ENCODE peak calls at places on chromosomes 13 and 19, in four cellular contexts. P is HepG2, F is GM12878, O is SK-N-SH. S is an unnamed sample.

GRCh38 chr13:21465710-21466160 is 6.6 kb upstream of the ZDHHC20 start:
- DNase-seq in P (peak), F (no peak), O (no peak), S (no peak)

GRCh38 chr19:44111910-44112463 is 1.2 kb upstream of the ZNF225 start:
- DNase-seq in P (no peak), F (no peak), O (peak), S (peak)

GRCh38 chr13:84653915-84654534 is 771.8 kb upstream of the SLITRK1 start:
- DNase-seq in P (no peak), F (no peak), O (no peak), S (no peak)

GRCh38 chr13:27476943-27477681 is 26.7 kb upstream of the MTIF3 start:
- DNase-seq in P (peak), F (no peak), O (no peak), S (no peak)

GRCh38 chr19:14772467-14772866 is 5.9 kb downstream of the ADGRE2 start:
- DNase-seq in P (no peak), F (no peak), O (no peak), S (no peak)

GRCh38 chr19:14563989-14564650 is 7.7 kb downstream of the NDUFB7 start:
- DNase-seq in P (no peak), F (no peak), O (peak), S (peak)

GRCh38 chr19:30092721-30093569 is 150.9 kb downstream of the URI1 start:
- DNase-seq in P (no peak), F (no peak), O (no peak), S (no peak)

GRCh38 chr13:40164137-40164536 is 502.3 kb downstream of the FOXO1 start:
- DNase-seq in P (no peak), F (no peak), O (no peak), S (no peak)

GRCh38 chr19:13334801-13335481 is 171.3 kb downstream of the CACNA1A start:
- DNase-seq in P (no peak), F (no peak), O (no peak), S (no peak)

GRCh38 chr19:33734913-33735312 is 61.8 kb upstream of the KCTD15 start:
- DNase-seq in P (no peak), F (no peak), O (peak), S (no peak)

GRCh38 chr13:76992548-76993001 is 694 bp downstream of the CLN5 start:
- DNase-seq in P (no peak), F (no peak), O (peak), S (peak)

GRCh38 chr13:60944863-60945262 is 470.8 kb downstream of the PCDH20 start:
- DNase-seq in P (no peak), F (no peak), O (no peak), S (no peak)

GRCh38 chr19:7789447-7789846 is 26.4 kb downstream of the CLEC4M start:
- DNase-seq in P (no peak), F (no peak), O (peak), S (peak)

GRCh38 chr19:35120898-35121297 is 5.3 kb downstream of the FXYD3 start:
- DNase-seq in P (no peak), F (no peak), O (no peak), S (no peak)

GRCh38 chr13:59356607-59357006 is 807.1 kb downstream of the DIAPH3 start:
- DNase-seq in P (no peak), F (no peak), O (no peak), S (no peak)

GRCh38 chr13:93603043-93603442 is 376.4 kb downstream of the GPC6 start:
- DNase-seq in P (no peak), F (no peak), O (no peak), S (no peak)

GRCh38 chr19:29564574-29565005 is 38.8 kb downstream of the VSTM2B start:
- DNase-seq in P (no peak), F (no peak), O (no peak), S (no peak)

GRCh38 chr13:78382946-78383542 is 220.3 kb downstream of the POU4F1 start:
- DNase-seq in P (no peak), F (no peak), O (no peak), S (no peak)

GRCh38 chr13:99436686-99437416 is 64.4 kb upstream of the TM9SF2 start:
- DNase-seq in P (peak), F (no peak), O (peak), S (peak)

GRCh38 chr13:44848956-44849748 is 140.1 kb downstream of the NUFIP1 start:
- DNase-seq in P (no peak), F (no peak), O (no peak), S (no peak)

GRCh38 chr19:47729468-47729798 is 15.9 kb upstream of the NOP53 start:
- DNase-seq in P (no peak), F (no peak), O (no peak), S (peak)

GRCh38 chr13:44293354-44293753 is 80.3 kb upstream of the SERP2 start:
- DNase-seq in P (no peak), F (no peak), O (no peak), S (no peak)

GRCh38 chr19:31810536-31811109 is 461.4 kb upstream of the TSHZ3 start:
- DNase-seq in P (no peak), F (no peak), O (no peak), S (no peak)

GRCh38 chr19:35559281-35559659 is 4.2 kb downstream of the ATP4A start:
- DNase-seq in P (no peak), F (peak), O (no peak), S (no peak)

GRCh38 chr19:18756896-18757295 is 34.2 kb downstream of the COMP start:
- DNase-seq in P (no peak), F (no peak), O (peak), S (no peak)

GRCh38 chr13:110493161-110493593 is 68.3 kb downstream of the RAB20 start:
- DNase-seq in P (no peak), F (no peak), O (no peak), S (no peak)

GRCh38 chr13:110491869-110492268 is 69.7 kb downstream of the RAB20 start:
- DNase-seq in P (no peak), F (no peak), O (no peak), S (no peak)

GRCh38 chr13:110492299-110493160 is 69.0 kb downstream of the RAB20 start:
- DNase-seq in P (no peak), F (no peak), O (no peak), S (no peak)

GRCh38 chr13:110493613-110494012 is 67.9 kb downstream of the RAB20 start:
- DNase-seq in P (no peak), F (no peak), O (no peak), S (no peak)

DNA sequence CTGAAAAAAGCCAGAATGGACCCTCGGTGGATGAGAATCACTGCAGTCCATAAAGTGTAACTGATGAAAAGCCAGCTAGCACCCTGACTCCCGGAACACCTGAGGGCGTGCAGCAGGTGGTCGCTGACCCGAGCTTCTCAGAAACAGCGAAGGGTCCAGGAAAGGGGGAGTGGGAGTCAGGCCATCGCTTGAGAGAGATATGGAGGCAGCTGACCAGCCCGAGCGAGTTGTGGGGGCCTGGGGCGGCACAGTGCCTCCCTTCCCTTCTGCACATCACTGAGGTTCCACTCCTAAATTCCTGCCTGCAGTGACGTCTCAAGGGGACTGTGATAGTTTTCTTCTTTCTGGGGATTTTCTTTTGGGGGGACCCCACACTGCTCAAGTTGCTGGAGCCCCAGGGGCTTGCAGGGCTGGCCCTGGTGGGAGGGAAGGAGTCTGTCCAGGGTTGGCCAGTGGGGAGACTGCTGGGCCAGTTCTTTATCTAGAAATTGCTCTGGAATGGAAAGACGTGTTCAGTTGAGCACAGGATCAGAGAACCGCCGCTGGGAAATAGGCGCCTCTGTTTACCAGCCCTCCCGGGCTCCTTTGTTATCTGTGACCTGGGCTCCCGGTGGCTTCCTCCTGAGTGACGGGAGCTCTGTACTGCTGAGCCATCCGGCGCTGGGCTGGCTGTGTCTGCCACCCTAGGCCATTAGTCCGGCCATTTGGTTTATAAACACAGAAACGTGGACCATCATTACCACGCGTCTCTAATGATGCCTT is 71.3 kb downstream of the RAB20 start:
- DNase-seq in P (peak), F (no peak), O (no peak), S (no peak)
- TF ChIP-seq NFIC in P (no peak), F (no peak), O (no peak), S (no peak)

GRCh38 chr19:21566073-21566472 is 60.7 kb downstream of the ZNF429 start:
- DNase-seq in P (no peak), F (no peak), O (no peak), S (peak)
- TF ChIP-seq NFIC in P (no peak), F (no peak), O (no peak), S (no peak)

DNA sequence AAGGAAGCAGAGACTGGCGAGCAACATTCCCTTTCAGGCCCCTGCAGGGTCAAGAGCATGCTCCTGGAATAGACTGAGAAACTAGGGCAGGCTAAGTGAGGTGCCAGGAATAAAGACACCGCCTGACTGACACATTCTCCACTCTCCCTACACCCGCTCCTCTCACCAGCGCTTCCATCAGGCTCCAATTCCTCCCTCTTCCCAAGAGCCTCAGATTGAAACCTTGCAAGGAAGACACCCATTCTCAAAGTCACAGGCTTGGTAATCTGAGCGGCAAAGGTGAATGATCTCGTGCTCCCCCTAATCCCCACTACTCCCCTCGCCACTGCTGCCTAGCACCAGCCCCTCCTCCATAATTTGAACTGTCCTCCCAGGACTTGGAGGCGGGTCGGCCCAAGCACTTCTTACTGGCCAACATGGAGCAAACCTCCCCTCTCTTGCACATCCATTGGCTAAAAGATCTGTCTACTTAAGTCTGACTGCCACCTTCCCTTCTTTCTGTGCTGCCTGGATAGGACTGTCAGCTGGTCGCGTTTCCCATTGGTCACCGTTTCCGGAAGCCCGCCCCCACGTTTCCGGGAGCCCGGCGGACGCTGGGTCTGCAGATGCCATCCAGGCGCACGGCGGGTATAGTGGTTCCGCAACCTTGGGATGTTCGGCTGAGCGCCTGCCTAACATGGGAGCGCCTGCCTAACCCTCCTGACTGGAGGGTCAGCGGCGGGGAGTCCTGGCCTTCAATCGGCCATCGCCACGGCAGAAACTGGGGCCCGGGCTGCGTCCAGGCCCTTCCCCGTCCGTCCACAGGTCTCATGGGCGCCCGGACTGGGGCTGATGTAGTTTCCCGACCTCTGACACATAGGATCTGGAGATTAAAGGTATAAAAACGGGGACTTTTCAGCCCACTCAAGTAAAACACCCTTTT is 33.6 kb downstream of the ZNF383 start:
- DNase-seq in P (no peak), F (peak), O (peak), S (peak)
- TF ChIP-seq NFIC in P (no peak), F (no peak), O (no peak), S (no peak)

GRCh38 chr19:2615782-2616181 is 86.7 kb downstream of the GNG7 start:
- DNase-seq in P (no peak), F (no peak), O (no peak), S (no peak)
- TF ChIP-seq NFIC in P (no peak), F (no peak), O (no peak), S (no peak)

GRCh38 chr19:46407891-46408426 is 5.4 kb downstream of the CCDC8 start:
- DNase-seq in P (no peak), F (no peak), O (no peak), S (no peak)

GRCh38 chr19:46411088-46412033 is 2.0 kb downstream of the CCDC8 start:
- DNase-seq in P (no peak), F (no peak), O (no peak), S (no peak)

GRCh38 chr19:46409146-46409545 is 4.2 kb downstream of the CCDC8 start:
- DNase-seq in P (no peak), F (no peak), O (no peak), S (no peak)

GRCh38 chr19:46410205-46411087 is 2.9 kb downstream of the CCDC8 start:
- DNase-seq in P (no peak), F (no peak), O (no peak), S (no peak)

DNA sequence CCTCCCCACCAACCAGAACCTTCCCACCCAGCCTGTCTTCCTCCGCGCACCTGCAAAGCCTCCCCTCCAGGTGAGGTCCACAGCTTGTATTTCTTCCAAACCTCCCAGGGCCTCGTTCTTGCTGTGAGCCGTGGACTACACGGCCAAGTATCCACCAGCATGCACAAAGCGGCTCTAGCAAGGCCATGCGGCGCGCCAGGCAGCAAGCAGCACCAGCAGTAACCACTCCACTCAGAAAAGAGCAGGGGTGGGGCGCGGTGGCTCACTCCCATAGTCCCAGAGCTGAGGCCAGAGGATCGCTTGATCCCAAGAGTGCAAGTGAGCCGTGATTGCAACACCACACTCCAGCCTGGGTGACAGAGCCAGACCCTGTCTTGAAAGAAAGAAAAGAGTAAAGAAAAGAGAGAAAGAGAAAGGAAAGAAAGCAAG is 4.7 kb downstream of the CCDC8 start:
- DNase-seq in P (peak), F (no peak), O (no peak), S (no peak)
- TF ChIP-seq NFIC in P (no peak), F (no peak), O (no peak), S (no peak)

S was measured in K562.